ENCODE peak calls at places on chromosomes 11 and 22, in ten cellular contexts. G is A549, W is cardiac fibroblast, X is GM12864, F is left ventricle myocardium inferior, K is BE2C, I is neural progenitor cell, B is AG10803, Z is esophagus squamous epithelium, P is pancreas. R is an unnamed sample.

GRCh38 chr11:8079111-8079675 is 1.8 kb upstream of the TUB start:
- DNase-seq in G (no peak), W (no peak), X (no peak), F (no peak), K (no peak), I (no peak), B (no peak), Z (no peak), P (no peak), R (no peak)

GRCh38 chr22:44181033-44181911 is 547 bp downstream of the PARVG start:
- DNase-seq in G (no peak), W (no peak), X (no peak), F (peak), K (no peak), I (no peak), B (no peak), Z (no peak), P (peak), R (no peak)

GRCh38 chr11:104572279-104572678 is 326.0 kb downstream of the CASP12 start:
- DNase-seq in G (no peak), W (peak), X (no peak), F (no peak), K (no peak), I (no peak), B (no peak), Z (no peak), P (no peak), R (no peak)

GRCh38 chr11:121109916-121110656 is 9.0 kb downstream of the TECTA start:
- DNase-seq in G (no peak), W (no peak), X (no peak), F (no peak), K (no peak), I (no peak), B (no peak), Z (no peak), P (no peak), R (no peak)

GRCh38 chr11:63910605-63911195 is 6.3 kb downstream of the RCOR2 start:
- DNase-seq in G (no peak), W (no peak), X (no peak), F (no peak), K (no peak), I (peak), B (no peak), Z (no peak), P (no peak), R (no peak)

GRCh38 chr11:45899086-45899447 is 8.0 kb downstream of the FREY1 start:
- DNase-seq in G (no peak), W (no peak), X (no peak), F (no peak), K (no peak), I (no peak), B (no peak), Z (no peak), P (no peak), R (no peak)

GRCh38 chr22:50687829-50688228 is 15.2 kb downstream of the SHANK3 start:
- DNase-seq in G (no peak), W (no peak), X (no peak), F (no peak), K (no peak), I (no peak), B (no peak), Z (no peak), P (peak), R (no peak)

GRCh38 chr11:11982461-11982860 is 26.0 kb downstream of the DKK3 start:
- DNase-seq in G (no peak), W (no peak), X (no peak), F (no peak), K (no peak), I (no peak), B (no peak), Z (no peak), P (no peak), R (no peak)

GRCh38 chr11:3732671-3733070 is 61.5 kb upstream of the CHRNA10 start:
- DNase-seq in G (no peak), W (peak), X (no peak), F (no peak), K (no peak), I (no peak), B (peak), Z (no peak), P (no peak), R (no peak)

GRCh38 chr22:35555941-35556547 is 15.4 kb downstream of the RASD2 start:
- DNase-seq in G (no peak), W (no peak), X (no peak), F (no peak), K (no peak), I (no peak), B (no peak), Z (no peak), P (peak), R (no peak)

GRCh38 chr22:20940178-20940790 is 23.1 kb downstream of the CRKL start:
- DNase-seq in G (no peak), W (no peak), X (no peak), F (no peak), K (no peak), I (no peak), B (peak), Z (no peak), P (no peak), R (no peak)

GRCh38 chr11:132142554-132142953 is 772.1 kb downstream of the NTM start:
- DNase-seq in G (no peak), W (no peak), X (no peak), F (no peak), K (no peak), I (no peak), B (no peak), Z (no peak), P (no peak), R (no peak)

GRCh38 chr11:121099885-121100284 is 1.2 kb upstream of the TECTA start:
- DNase-seq in G (no peak), W (peak), X (no peak), F (no peak), K (no peak), I (no peak), B (peak), Z (no peak), P (no peak), R (no peak)

GRCh38 chr11:122954455-122954854 is 27.2 kb downstream of the BSX start:
- DNase-seq in G (no peak), W (no peak), X (no peak), F (no peak), K (no peak), I (no peak), B (no peak), Z (no peak), P (no peak), R (no peak)

GRCh38 chr11:120471131-120471530 is 40.4 kb upstream of the GRIK4 start:
- DNase-seq in G (no peak), W (peak), X (no peak), F (no peak), K (no peak), I (no peak), B (peak), Z (no peak), P (no peak), R (no peak)

GRCh38 chr22:24023204-24023789 is 12.2 kb downstream of the CABIN1 start:
- DNase-seq in G (no peak), W (no peak), X (no peak), F (no peak), K (no peak), I (no peak), B (no peak), Z (no peak), P (no peak), R (no peak)

GRCh38 chr11:68353118-68353517 is 40.7 kb downstream of the LRP5 start:
- DNase-seq in G (peak), W (no peak), X (no peak), F (no peak), K (no peak), I (no peak), B (no peak), Z (no peak), P (no peak), R (no peak)

GRCh38 chr22:36816635-36817428 is at the start of gene PVALB:
- DNase-seq in G (peak), W (peak), X (no peak), F (peak), K (peak), I (peak), B (no peak), Z (no peak), P (peak), R (no peak)

GRCh38 chr11:12723410-12724297 is 49.4 kb downstream of the TEAD1 start:
- DNase-seq in G (peak), W (peak), X (no peak), F (no peak), K (no peak), I (no peak), B (no peak), Z (no peak), P (no peak), R (peak)

GRCh38 chr11:9146477-9146876 is 55.1 kb upstream of the SCUBE2 start:
- DNase-seq in G (no peak), W (no peak), X (no peak), F (no peak), K (no peak), I (peak), B (no peak), Z (no peak), P (no peak), R (no peak)

GRCh38 chr11:86696004-86696403 is 23.6 kb upstream of the ME3 start:
- DNase-seq in G (no peak), W (peak), X (no peak), F (no peak), K (no peak), I (no peak), B (peak), Z (no peak), P (no peak), R (no peak)

GRCh38 chr11:125071831-125072209 is 8.7 kb downstream of the SLC37A2 start:
- DNase-seq in G (no peak), W (no peak), X (no peak), F (no peak), K (no peak), I (no peak), B (no peak), Z (no peak), P (peak), R (no peak)

GRCh38 chr11:66559141-66559861 is 9.1 kb downstream of the CTSF start:
- DNase-seq in G (no peak), W (no peak), X (no peak), F (peak), K (no peak), I (no peak), B (no peak), Z (no peak), P (no peak), R (no peak)

GRCh38 chr22:32480238-32480637 is 5.6 kb downstream of the FBXO7 start:
- DNase-seq in G (no peak), W (no peak), X (no peak), F (no peak), K (no peak), I (no peak), B (no peak), Z (no peak), P (no peak), R (no peak)

GRCh38 chr11:44380009-44380313 is 70.0 kb upstream of the ALX4 start:
- DNase-seq in G (no peak), W (no peak), X (no peak), F (no peak), K (no peak), I (no peak), B (no peak), Z (no peak), P (no peak), R (no peak)

GRCh38 chr22:37032535-37033460 is 13.3 kb downstream of the MPST start:
- DNase-seq in G (peak), W (peak), X (no peak), F (no peak), K (no peak), I (no peak), B (peak), Z (no peak), P (peak), R (no peak)

GRCh38 chr22:38793721-38794466 is at the start of gene DNAL4:
- DNase-seq in G (peak), W (peak), X (peak), F (peak), K (peak), I (peak), B (peak), Z (peak), P (peak), R (peak)

GRCh38 chr22:48944756-48945620 is 882.7 kb downstream of the BRD1 start:
- DNase-seq in G (no peak), W (no peak), X (no peak), F (no peak), K (no peak), I (no peak), B (no peak), Z (no peak), P (peak), R (no peak)

GRCh38 chr11:96014234-96014633 is 90.3 kb upstream of the MTMR2 start:
- DNase-seq in G (peak), W (peak), X (no peak), F (no peak), K (no peak), I (no peak), B (peak), Z (no peak), P (no peak), R (no peak)

GRCh38 chr11:123654566-123655081 is at the start of gene SCN3B:
- DNase-seq in G (peak), W (peak), X (no peak), F (peak), K (peak), I (peak), B (peak), Z (no peak), P (peak), R (no peak)

GRCh38 chr22:24727218-24727851 is 47.2 kb downstream of the PIWIL3 start:
- DNase-seq in G (peak), W (peak), X (no peak), F (no peak), K (peak), I (no peak), B (no peak), Z (no peak), P (no peak), R (no peak)

GRCh38 chr11:86069408-86070086 is 663 bp upstream of the PICALM start:
- DNase-seq in G (peak), W (peak), X (no peak), F (no peak), K (no peak), I (no peak), B (peak), Z (no peak), P (no peak), R (peak)

GRCh38 chr11:103988595-103988969 is 47.9 kb upstream of the DDI1 start:
- DNase-seq in G (no peak), W (peak), X (no peak), F (no peak), K (no peak), I (no peak), B (peak), Z (no peak), P (no peak), R (no peak)

GRCh38 chr11:115279831-115280761 is 224.1 kb downstream of the CADM1 start:
- DNase-seq in G (no peak), W (no peak), X (no peak), F (no peak), K (no peak), I (no peak), B (no peak), Z (no peak), P (no peak), R (no peak)

GRCh38 chr11:1131033-1131911 is 26.5 kb upstream of the MUC5AC start:
- DNase-seq in G (no peak), W (no peak), X (no peak), F (no peak), K (no peak), I (no peak), B (no peak), Z (no peak), P (peak), R (no peak)

GRCh38 chr22:44340271-44341239 is 27.8 kb upstream of the SHISAL1 start:
- DNase-seq in G (no peak), W (no peak), X (no peak), F (no peak), K (no peak), I (no peak), B (no peak), Z (no peak), P (no peak), R (no peak)

GRCh38 chr22:30922151-30922611 is 46.4 kb downstream of the MORC2 start:
- DNase-seq in G (no peak), W (peak), X (peak), F (peak), K (no peak), I (peak), B (peak), Z (no peak), P (peak), R (no peak)

GRCh38 chr22:30923168-30923900 is 45.2 kb downstream of the MORC2 start:
- DNase-seq in G (no peak), W (no peak), X (no peak), F (no peak), K (no peak), I (no peak), B (no peak), Z (no peak), P (no peak), R (no peak)

GRCh38 chr22:30919973-30920372 is 48.6 kb downstream of the MORC2 start:
- DNase-seq in G (no peak), W (no peak), X (no peak), F (no peak), K (no peak), I (no peak), B (no peak), Z (no peak), P (no peak), R (no peak)

GRCh38 chr22:30920407-30920806 is 48.2 kb downstream of the MORC2 start:
- DNase-seq in G (peak), W (peak), X (peak), F (peak), K (peak), I (peak), B (peak), Z (no peak), P (peak), R (peak)

GRCh38 chr22:30921108-30921507 is 47.5 kb downstream of the MORC2 start:
- DNase-seq in G (no peak), W (peak), X (no peak), F (no peak), K (no peak), I (no peak), B (peak), Z (no peak), P (no peak), R (no peak)
- H3K4me3 ChIP-seq in G (no peak), W (no peak), X (peak), F (peak), K (no peak), I (no peak), B (peak), Z (peak), P (peak), R (peak)

GRCh38 chr11:32427616-32427934 is 7.8 kb downstream of the WT1 start:
- DNase-seq in G (no peak), W (no peak), X (no peak), F (no peak), K (no peak), I (no peak), B (no peak), Z (no peak), P (no peak), R (no peak)
- H3K4me3 ChIP-seq in G (no peak), W (no peak), X (no peak), F (peak), K (no peak), I (peak), B (no peak), Z (no peak), P (no peak), R (no peak)

GRCh38 chr22:30196141-30196866 is 50.3 kb downstream of the LIF start:
- DNase-seq in G (peak), W (peak), X (no peak), F (peak), K (no peak), I (peak), B (peak), Z (peak), P (no peak), R (no peak)
- H3K4me3 ChIP-seq in G (no peak), W (no peak), X (no peak), F (peak), K (no peak), I (no peak), B (peak), Z (peak), P (no peak), R (peak)

DNA sequence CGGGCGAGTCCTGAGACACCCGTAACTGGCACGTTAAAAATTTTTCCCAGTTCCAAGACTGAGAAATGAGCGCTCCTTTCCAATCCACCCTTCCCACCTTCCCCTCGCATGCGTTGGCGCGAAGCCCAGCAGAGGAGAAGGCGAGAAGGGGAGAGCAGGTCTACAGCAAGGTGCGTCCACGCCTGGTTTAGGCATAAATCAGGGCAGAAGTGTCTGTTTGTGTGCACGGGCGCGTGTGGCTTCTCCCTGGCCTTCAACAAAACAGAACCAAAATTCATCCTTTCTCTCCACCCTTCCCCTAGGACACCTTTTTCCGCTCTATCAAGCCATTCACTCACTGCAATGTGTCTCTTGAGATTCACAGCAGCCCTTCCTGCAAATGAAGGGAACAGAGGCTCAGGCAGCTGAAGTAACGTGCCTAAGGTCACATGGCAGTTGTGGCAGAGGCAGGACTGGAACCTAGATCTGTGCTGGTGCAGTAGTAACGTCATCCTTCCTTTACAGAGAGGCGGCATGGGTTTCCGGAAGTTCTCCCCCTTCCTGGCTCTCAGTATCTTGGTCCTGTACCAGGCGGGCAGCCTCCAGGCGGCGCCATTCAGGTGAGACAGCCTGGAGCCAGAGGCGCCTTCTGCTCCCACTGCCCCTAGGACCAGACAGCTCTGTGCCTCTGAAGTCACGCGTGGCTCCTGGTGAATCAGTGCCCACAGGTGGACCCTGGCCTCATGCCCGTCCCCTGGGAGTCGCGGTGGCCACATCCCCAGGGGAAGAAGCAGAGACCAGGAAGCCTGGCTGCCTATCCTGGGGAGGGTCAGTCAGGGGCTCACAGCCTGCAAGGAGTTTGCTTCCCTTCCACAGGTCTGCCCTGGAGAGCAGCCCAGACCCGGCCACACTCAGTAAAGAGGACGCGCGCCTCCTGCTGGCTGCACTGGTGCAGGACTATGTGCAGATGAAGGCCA is 1.1 kb downstream of the CALCB start:
- DNase-seq in G (peak), W (peak), X (peak), F (peak), K (peak), I (peak), B (peak), Z (peak), P (peak), R (no peak)
- H3K4me3 ChIP-seq in G (peak), W (peak), X (peak), F (peak), K (peak), I (peak), B (no peak), Z (peak), P (peak), R (peak)

DNA sequence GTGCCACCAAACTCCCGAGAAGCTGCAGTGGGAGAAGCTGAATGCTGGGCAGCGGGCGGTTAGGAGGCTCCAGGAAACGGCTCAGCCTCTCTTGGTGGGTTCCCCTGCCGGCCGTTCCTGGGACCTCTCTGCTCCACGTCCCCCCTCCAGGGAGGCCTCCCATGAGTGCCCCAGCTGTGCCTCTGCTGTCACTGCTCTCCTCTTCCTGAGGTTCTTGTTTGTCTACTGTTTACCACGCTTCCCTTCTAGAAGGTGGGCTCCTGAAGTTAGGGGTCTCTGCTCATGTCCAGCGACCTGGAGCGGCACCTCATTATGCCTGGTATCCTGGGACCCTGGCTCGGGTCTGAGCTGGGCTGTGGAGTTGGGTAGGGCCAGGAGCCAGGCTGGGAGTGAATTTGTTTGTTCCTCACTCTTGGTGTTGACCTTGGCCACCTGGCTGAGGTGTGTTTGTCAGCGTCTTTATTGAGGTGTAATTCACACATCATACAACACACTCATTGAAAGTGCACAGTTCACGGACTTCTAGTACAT is 37.8 kb upstream of the GRAMD4 start:
- DNase-seq in G (no peak), W (no peak), X (no peak), F (peak), K (no peak), I (no peak), B (no peak), Z (no peak), P (peak), R (no peak)
- H3K4me3 ChIP-seq in G (no peak), W (no peak), X (no peak), F (no peak), K (no peak), I (no peak), B (no peak), Z (no peak), P (no peak), R (no peak)

R was measured in SK-N-MC.